ENCODE peak calls at places on chromosomes 16 and 17, in six cellular contexts. A, J, O, N, T and Q are unnamed samples. For H3K27me3 and H3K36me3, the result is how much of the 10 kb centered on the place peaks cover.

GRCh38 chr17:3529817-3530741 is 27.5 kb downstream of the TRPV3 start:
- DNase-seq in A (peak), J (peak), O (no peak), N (peak), T (no peak), Q (peak)

GRCh38 chr17:57866319-57866718 is 16.5 kb upstream of the MRPS23 start:
- DNase-seq in A (no peak), J (no peak), O (no peak), N (no peak), T (no peak), Q (no peak)

GRCh38 chr17:50244771-50245170 is 29.5 kb upstream of the TMEM92 start:
- DNase-seq in A (no peak), J (no peak), O (no peak), N (no peak), T (no peak), Q (no peak)

GRCh38 chr17:50564916-50565315 is 4.4 kb downstream of the CACNA1G start:
- DNase-seq in A (no peak), J (peak), O (no peak), N (peak), T (peak), Q (no peak)

GRCh38 chr17:50270430-50271172 is 3.7 kb upstream of the TMEM92 start:
- DNase-seq in A (peak), J (peak), O (no peak), N (no peak), T (peak), Q (peak)

GRCh38 chr17:7046127-7046724 is 2.3 kb upstream of the SLC16A11 start:
- DNase-seq in A (peak), J (peak), O (no peak), N (no peak), T (peak), Q (peak)

GRCh38 chr17:35486920-35487727 is 38.6 kb upstream of the SLFN13 start:
- DNase-seq in A (peak), J (peak), O (peak), N (peak), T (peak), Q (peak)

GRCh38 chr16:9869776-9870175 is 312.5 kb downstream of the GRIN2A start:
- DNase-seq in A (no peak), J (peak), O (no peak), N (no peak), T (no peak), Q (no peak)

GRCh38 chr16:85729907-85730465 is 20.9 kb downstream of the C16orf74 start:
- DNase-seq in A (no peak), J (no peak), O (no peak), N (no peak), T (no peak), Q (no peak)

GRCh38 chr16:49021136-49021535 is 260.5 kb downstream of the CBLN1 start:
- DNase-seq in A (no peak), J (no peak), O (no peak), N (no peak), T (no peak), Q (no peak)

GRCh38 chr16:70635356-70636016 is 10.9 kb upstream of the IL34 start:
- DNase-seq in A (no peak), J (no peak), O (no peak), N (no peak), T (no peak), Q (no peak)

GRCh38 chr16:25269879-25270278 is 12.2 kb upstream of the ZKSCAN2 start:
- DNase-seq in A (no peak), J (no peak), O (no peak), N (no peak), T (no peak), Q (no peak)

GRCh38 chr16:80718480-80719220 is 85.7 kb downstream of the CDYL2 start:
- DNase-seq in A (peak), J (no peak), O (no peak), N (no peak), T (no peak), Q (peak)

GRCh38 chr16:4404247-4404966 is 12.0 kb downstream of the CORO7 start:
- DNase-seq in A (peak), J (peak), O (no peak), N (peak), T (peak), Q (peak)

GRCh38 chr17:1648582-1649115 is 1.0 kb downstream of the RILP start:
- DNase-seq in A (peak), J (peak), O (peak), N (peak), T (peak), Q (no peak)

GRCh38 chr16:4704491-4704890 is 11.1 kb downstream of the NUDT16L1 start:
- DNase-seq in A (no peak), J (no peak), O (no peak), N (peak), T (no peak), Q (peak)

GRCh38 chr16:28053461-28053860 is 10.1 kb downstream of the GSG1L start:
- DNase-seq in A (no peak), J (no peak), O (no peak), N (no peak), T (no peak), Q (no peak)

GRCh38 chr17:50056217-50056960 is 479 bp downstream of the ITGA3 start:
- DNase-seq in A (peak), J (peak), O (peak), N (peak), T (peak), Q (peak)

GRCh38 chr17:76710863-76711611 is at the start of gene MXRA7:
- DNase-seq in A (peak), J (peak), O (peak), N (peak), T (peak), Q (peak)

GRCh38 chr16:86200722-86201121 is 301.8 kb downstream of the IRF8 start:
- DNase-seq in A (no peak), J (no peak), O (no peak), N (no peak), T (no peak), Q (no peak)

GRCh38 chr17:64775701-64776570 is 113.8 kb upstream of the SMURF2 start:
- DNase-seq in A (no peak), J (no peak), O (no peak), N (peak), T (peak), Q (peak)

GRCh38 chr17:64779344-64780095 is 117.4 kb upstream of the SMURF2 start:
- DNase-seq in A (no peak), J (no peak), O (no peak), N (peak), T (peak), Q (peak)

GRCh38 chr17:64778102-64778366 is 115.9 kb upstream of the SMURF2 start:
- DNase-seq in A (no peak), J (no peak), O (no peak), N (no peak), T (no peak), Q (no peak)

GRCh38 chr17:64778367-64779290 is 116.5 kb upstream of the SMURF2 start:
- DNase-seq in A (peak), J (no peak), O (no peak), N (peak), T (peak), Q (peak)

GRCh38 chr17:64777413-64778101 is 115.5 kb upstream of the SMURF2 start:
- DNase-seq in A (no peak), J (no peak), O (no peak), N (peak), T (peak), Q (peak)
- H3K4me3 ChIP-seq in A (no peak), J (no peak), O (peak), N (peak), T (peak), Q (peak)

GRCh38 chr17:74272731-74273201 is 1.3 kb upstream of the DNAI2 start:
- DNase-seq in A (no peak), J (no peak), O (no peak), N (no peak), T (no peak), Q (peak)

GRCh38 chr17:74271902-74272563 is 2.0 kb upstream of the DNAI2 start:
- DNase-seq in A (no peak), J (peak), O (no peak), N (peak), T (no peak), Q (no peak)

GRCh38 chr17:74270333-74270732 is 3.7 kb upstream of the DNAI2 start:
- DNase-seq in A (no peak), J (peak), O (no peak), N (no peak), T (no peak), Q (no peak)

GRCh38 chr17:74268554-74268953 is 5.5 kb upstream of the DNAI2 start:
- DNase-seq in A (no peak), J (no peak), O (no peak), N (no peak), T (no peak), Q (no peak)

DNA sequence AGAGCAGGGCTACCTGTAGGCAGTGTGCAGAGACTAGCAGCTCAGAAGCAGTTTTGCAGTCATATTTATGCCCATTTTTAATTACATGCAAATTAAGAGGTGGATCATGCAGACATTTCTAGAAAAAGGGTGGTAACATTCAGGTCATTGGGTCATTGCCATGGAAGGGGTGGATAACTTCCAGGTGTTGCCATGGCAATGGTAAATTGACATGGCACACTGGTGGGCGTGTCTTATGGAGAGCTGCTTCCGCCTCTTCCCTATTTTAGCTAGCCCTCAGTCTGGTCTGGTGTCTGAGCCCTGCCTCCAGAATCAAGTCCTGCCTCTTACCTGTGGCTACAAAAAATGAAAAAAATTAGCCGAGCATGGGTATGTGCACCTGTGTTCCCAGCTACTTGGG is 2.8 kb upstream of the DNAI2 start:
- DNase-seq in A (no peak), J (no peak), O (no peak), N (no peak), T (no peak), Q (peak)
- H3K27me3 ChIP-seq in A (under half), J (under half), O (under half), N (under half), T (under half), Q (under half)

GRCh38 chr16:46906360-46907060 is 22.3 kb downstream of the GPT2 start:
- DNase-seq in A (no peak), J (no peak), O (no peak), N (no peak), T (no peak), Q (no peak)
- H3K36me3 ChIP-seq in A (under half), J (under half), O (under half), N (under half), T (under half), Q (under half)

GRCh38 chr17:48558731-48559608 is 14.1 kb upstream of the HOXB2 start:
- DNase-seq in A (no peak), J (no peak), O (no peak), N (no peak), T (no peak), Q (no peak)
- H3K4me3 ChIP-seq in A (no peak), J (no peak), O (no peak), N (no peak), T (no peak), Q (no peak)